ENCODE peak calls at places on chromosomes 4 and X, in six cellular contexts. H, D, Y, B, S and V are unnamed samples.

GRCh38 chr4:56618734-56619133 is 62.4 kb downstream of the HOPX start:
- DNase-seq in B (no peak), Y (no peak), D (no peak), H (no peak), S (no peak), V (no peak)

GRCh38 chrX:123171781-123172180 is 12.3 kb upstream of the GRIA3 start:
- DNase-seq in D (no peak), Y (no peak), S (no peak), B (peak; percentile 11), H (no peak), V (peak; percentile 52)

GRCh38 chrX:133583825-133584224 is 168.5 kb upstream of the GPC4 start:
- DNase-seq in H (no peak), Y (no peak), B (no peak), S (no peak), D (no peak), V (no peak)

GRCh38 chr4:3522651-3523050 is 9.6 kb downstream of the LRPAP1 start:
- DNase-seq in S (no peak), D (no peak), B (no peak), H (no peak), Y (no peak), V (no peak)

GRCh38 chrX:40470830-40471429 is 109.8 kb upstream of the ATP6AP2 start:
- DNase-seq in Y (no peak), H (no peak), D (peak; percentile 60), S (no peak), B (no peak), V (no peak)

GRCh38 chr4:112327950-112328349 is 30.8 kb downstream of the ALPK1 start:
- DNase-seq in D (no peak), S (no peak), Y (peak; percentile 3), B (peak; percentile 37), H (no peak), V (peak; percentile 60)

GRCh38 chr4:163221467-163221866 is 54.8 kb upstream of the NAF1 start:
- DNase-seq in D (no peak), B (no peak), H (no peak), Y (no peak), S (no peak), V (no peak)

GRCh38 chr4:107210450-107211239 is 174.5 kb upstream of the DKK2 start:
- DNase-seq in B (peak; percentile 1), H (no peak), S (no peak), Y (no peak), D (no peak), V (peak; percentile 48)

GRCh38 chrX:39477438-39478120 is 620.2 kb downstream of the BCOR start:
- DNase-seq in B (peak; percentile 29), S (no peak), D (peak; percentile 88), Y (no peak), H (peak; percentile 53), V (peak; percentile 46)

GRCh38 chr4:61200195-61200990 is at the start of gene ADGRL3:
- DNase-seq in S (no peak), B (no peak), H (no peak), D (peak; percentile 89), Y (peak; percentile 38), V (no peak)

GRCh38 chrX:154051210-154051810 is 31.6 kb upstream of the IRAK1 start:
- DNase-seq in S (no peak), D (peak; percentile 49), H (peak; percentile 76), Y (peak; percentile 37), B (peak; percentile 78), V (peak; percentile 55)

GRCh38 chr4:6576512-6576911 is 1.5 kb downstream of the MAN2B2 start:
- DNase-seq in B (no peak), D (no peak), S (no peak), Y (no peak), H (peak; percentile 59), V (no peak)

GRCh38 chrX:53882331-53882730 is 161.9 kb downstream of the PHF8 start:
- DNase-seq in H (no peak), D (no peak), B (no peak), Y (no peak), S (no peak), V (peak; percentile 9)